ENCODE peak calls at places on chromosomes 6 and 20, in four cellular contexts. One of them, this sample, is unnamed.

GRCh38 chr20:44886276-44886671 is 769 bp downstream of the YWHAB start:
- DNase-seq in brain microvascular endothelial cell: no peak
- DNase-seq in WTC11: no peak
- DNase-seq in tibial nerve: no peak
- DNase-seq in this sample: no peak

GRCh38 chr6:141541766-141542324 is 590.9 kb upstream of the GJE1 start:
- DNase-seq in brain microvascular endothelial cell: no peak
- DNase-seq in WTC11: no peak
- DNase-seq in tibial nerve: no peak
- DNase-seq in this sample: no peak

GRCh38 chr6:139308936-139309603 is 17.3 kb upstream of the TXLNB start:
- DNase-seq in brain microvascular endothelial cell: peak; percentile 71
- DNase-seq in WTC11: no peak
- DNase-seq in tibial nerve: no peak
- DNase-seq in this sample: no peak

GRCh38 chr6:94074764-94075163 is 655.4 kb upstream of the EPHA7 start:
- DNase-seq in brain microvascular endothelial cell: no peak
- DNase-seq in WTC11: no peak
- DNase-seq in tibial nerve: no peak
- DNase-seq in this sample: no peak

GRCh38 chr6:137033828-137034227 is 10.9 kb downstream of the IL20RA start:
- DNase-seq in brain microvascular endothelial cell: no peak
- DNase-seq in WTC11: no peak
- DNase-seq in tibial nerve: no peak
- DNase-seq in this sample: no peak

GRCh38 chr6:11197846-11198245 is 34.6 kb downstream of the NEDD9 start:
- DNase-seq in brain microvascular endothelial cell: no peak
- DNase-seq in WTC11: no peak
- DNase-seq in tibial nerve: no peak
- DNase-seq in this sample: no peak

GRCh38 chr6:170122676-170123075 is 168.2 kb downstream of the DLL1 start:
- DNase-seq in brain microvascular endothelial cell: no peak
- DNase-seq in WTC11: no peak
- DNase-seq in tibial nerve: no peak
- DNase-seq in this sample: no peak

GRCh38 chr6:40506956-40507355 is 80.2 kb downstream of the LRFN2 start:
- DNase-seq in brain microvascular endothelial cell: no peak
- DNase-seq in WTC11: no peak
- DNase-seq in tibial nerve: no peak
- DNase-seq in this sample: no peak

GRCh38 chr6:96002912-96003311 is 12.9 kb upstream of the FUT9 start:
- DNase-seq in brain microvascular endothelial cell: no peak
- DNase-seq in WTC11: no peak
- DNase-seq in tibial nerve: no peak
- DNase-seq in this sample: no peak

GRCh38 chr20:62765021-62765420 is 31.3 kb upstream of the MRGBP start:
- DNase-seq in brain microvascular endothelial cell: no peak
- DNase-seq in WTC11: no peak
- DNase-seq in tibial nerve: no peak
- DNase-seq in this sample: no peak

GRCh38 chr6:73739097-73739496 is 43.1 kb downstream of the CD109 start:
- DNase-seq in brain microvascular endothelial cell: peak; percentile 28
- DNase-seq in WTC11: no peak
- DNase-seq in tibial nerve: no peak
- DNase-seq in this sample: peak; percentile 35

GRCh38 chr20:23127506-23128279 is 41.6 kb upstream of the CD93 start:
- DNase-seq in brain microvascular endothelial cell: no peak
- DNase-seq in WTC11: no peak
- DNase-seq in tibial nerve: no peak
- DNase-seq in this sample: no peak

GRCh38 chr20:47370214-47370613 is 13.7 kb upstream of the ZMYND8 start:
- DNase-seq in brain microvascular endothelial cell: no peak
- DNase-seq in WTC11: no peak
- DNase-seq in tibial nerve: no peak
- DNase-seq in this sample: no peak

GRCh38 chr6:117547688-117548621 is 54.4 kb downstream of the GOPC start:
- DNase-seq in brain microvascular endothelial cell: peak; percentile 35
- DNase-seq in WTC11: peak; percentile 79
- DNase-seq in tibial nerve: peak; percentile 21
- DNase-seq in this sample: no peak

GRCh38 chr20:62911701-62912280 is 14.5 kb downstream of the DIDO1 start:
- DNase-seq in brain microvascular endothelial cell: no peak
- DNase-seq in WTC11: no peak
- DNase-seq in tibial nerve: no peak
- DNase-seq in this sample: no peak

GRCh38 chr20:47346172-47346571 is 10.3 kb downstream of the ZMYND8 start:
- DNase-seq in brain microvascular endothelial cell: no peak
- DNase-seq in WTC11: no peak
- DNase-seq in tibial nerve: no peak
- DNase-seq in this sample: no peak

GRCh38 chr6:146905313-146905712 is 298.9 kb upstream of the STXBP5 start:
- DNase-seq in brain microvascular endothelial cell: peak; percentile 20
- DNase-seq in WTC11: no peak
- DNase-seq in tibial nerve: no peak
- DNase-seq in this sample: peak; percentile 52

GRCh38 chr20:45153147-45153546 is 21.6 kb upstream of the PI3 start:
- DNase-seq in brain microvascular endothelial cell: no peak
- DNase-seq in WTC11: no peak
- DNase-seq in tibial nerve: no peak
- DNase-seq in this sample: no peak

GRCh38 chr6:99905209-99906106 is 88.6 kb downstream of the MCHR2 start:
- DNase-seq in brain microvascular endothelial cell: peak; percentile 43
- DNase-seq in WTC11: no peak
- DNase-seq in tibial nerve: no peak
- DNase-seq in this sample: peak; percentile 40

GRCh38 chr20:61437280-61438206 is 185.5 kb downstream of the CDH4 start:
- DNase-seq in brain microvascular endothelial cell: peak; percentile 16
- DNase-seq in WTC11: no peak
- DNase-seq in tibial nerve: no peak
- DNase-seq in this sample: no peak

GRCh38 chr6:150214310-150214709 is 71.5 kb downstream of the PPP1R14C start:
- DNase-seq in brain microvascular endothelial cell: no peak
- DNase-seq in WTC11: no peak
- DNase-seq in tibial nerve: no peak
- DNase-seq in this sample: no peak

GRCh38 chr6:18390476-18390875 is 3.3 kb downstream of the RNF144B start:
- DNase-seq in brain microvascular endothelial cell: no peak
- DNase-seq in WTC11: no peak
- DNase-seq in tibial nerve: no peak
- DNase-seq in this sample: no peak

GRCh38 chr6:157885211-157885788 is 62.3 kb downstream of the SNX9 start:
- DNase-seq in brain microvascular endothelial cell: no peak
- DNase-seq in WTC11: no peak
- DNase-seq in tibial nerve: no peak
- DNase-seq in this sample: no peak

GRCh38 chr20:35490736-35491181 is 35.4 kb downstream of the CEP250 start:
- DNase-seq in brain microvascular endothelial cell: no peak
- DNase-seq in WTC11: no peak
- DNase-seq in tibial nerve: no peak
- DNase-seq in this sample: no peak

GRCh38 chr20:38139919-38140753 is 24.9 kb downstream of the TGM2 start:
- DNase-seq in brain microvascular endothelial cell: peak; percentile 56
- DNase-seq in WTC11: no peak
- DNase-seq in tibial nerve: no peak
- DNase-seq in this sample: no peak

DNA sequence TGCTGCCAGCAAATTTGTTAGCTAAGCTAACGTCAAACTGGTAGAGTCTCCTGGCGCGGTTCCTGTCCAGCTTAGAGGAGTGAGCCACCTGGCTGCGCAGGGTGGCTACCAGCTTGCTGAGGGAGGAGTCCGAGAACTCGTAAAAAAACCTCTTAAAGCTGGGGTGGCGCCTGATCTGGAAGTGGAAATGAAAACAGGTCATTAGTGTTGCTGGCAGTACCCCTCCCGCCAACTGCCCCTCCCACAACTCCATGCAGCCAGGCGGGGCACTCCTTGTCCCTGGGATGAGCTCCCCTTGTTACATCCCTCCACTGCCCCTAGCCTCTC is 17.3 kb downstream of the BNIP5 start:
- DNase-seq in brain microvascular endothelial cell: no peak
- DNase-seq in WTC11: no peak
- DNase-seq in tibial nerve: no peak
- DNase-seq in this sample: no peak
- TF ChIP-seq CTCF in brain microvascular endothelial cell: no peak
- TF ChIP-seq CTCF in WTC11: no peak
- TF ChIP-seq CTCF in tibial nerve: no peak
- TF ChIP-seq CTCF in this sample: no peak

GRCh38 chr6:24064106-24064505 is 61.9 kb upstream of the NRSN1 start:
- DNase-seq in brain microvascular endothelial cell: no peak
- DNase-seq in WTC11: peak; percentile 20
- DNase-seq in tibial nerve: no peak
- DNase-seq in this sample: no peak
- TF ChIP-seq CTCF in brain microvascular endothelial cell: no peak
- TF ChIP-seq CTCF in WTC11: peak; percentile 43
- TF ChIP-seq CTCF in tibial nerve: no peak
- TF ChIP-seq CTCF in this sample: peak; percentile 8

GRCh38 chr20:58634818-58635665 is 16.0 kb upstream of the STX16 start:
- DNase-seq in brain microvascular endothelial cell: no peak
- DNase-seq in WTC11: no peak
- DNase-seq in tibial nerve: no peak
- DNase-seq in this sample: no peak

GRCh38 chr20:58637466-58638198 is 13.5 kb upstream of the STX16 start:
- DNase-seq in brain microvascular endothelial cell: no peak
- DNase-seq in WTC11: no peak
- DNase-seq in tibial nerve: no peak
- DNase-seq in this sample: no peak

GRCh38 chr20:58638467-58639181 is 12.5 kb upstream of the STX16 start:
- DNase-seq in brain microvascular endothelial cell: no peak
- DNase-seq in WTC11: no peak
- DNase-seq in tibial nerve: no peak
- DNase-seq in this sample: no peak

GRCh38 chr20:58636396-58636982 is 14.6 kb upstream of the STX16 start:
- DNase-seq in brain microvascular endothelial cell: no peak
- DNase-seq in WTC11: no peak
- DNase-seq in tibial nerve: no peak
- DNase-seq in this sample: no peak

GRCh38 chr20:58636983-58637421 is 14.1 kb upstream of the STX16 start:
- DNase-seq in brain microvascular endothelial cell: no peak
- DNase-seq in WTC11: no peak
- DNase-seq in tibial nerve: no peak
- DNase-seq in this sample: no peak
- TF ChIP-seq CTCF in brain microvascular endothelial cell: peak; percentile 58
- TF ChIP-seq CTCF in WTC11: no peak
- TF ChIP-seq CTCF in tibial nerve: peak; percentile 9
- TF ChIP-seq CTCF in this sample: peak; percentile 19

GRCh38 chr20:25692499-25692898 is 4.2 kb downstream of the ZNF337 start:
- DNase-seq in brain microvascular endothelial cell: no peak
- DNase-seq in WTC11: no peak
- DNase-seq in tibial nerve: no peak
- DNase-seq in this sample: no peak

GRCh38 chr20:25695532-25696383 is 895 bp downstream of the ZNF337 start:
- DNase-seq in brain microvascular endothelial cell: no peak
- DNase-seq in WTC11: no peak
- DNase-seq in tibial nerve: no peak
- DNase-seq in this sample: no peak

GRCh38 chr20:25699914-25700313 is 3.3 kb upstream of the ZNF337 start:
- DNase-seq in brain microvascular endothelial cell: no peak
- DNase-seq in WTC11: no peak
- DNase-seq in tibial nerve: no peak
- DNase-seq in this sample: no peak

GRCh38 chr20:25697132-25697446 is 436 bp upstream of the ZNF337 start:
- DNase-seq in brain microvascular endothelial cell: no peak
- DNase-seq in WTC11: no peak
- DNase-seq in tibial nerve: no peak
- DNase-seq in this sample: no peak

GRCh38 chr20:25696384-25697131 is at the start of gene ZNF337:
- DNase-seq in brain microvascular endothelial cell: peak; percentile 95
- DNase-seq in WTC11: peak; percentile 96
- DNase-seq in tibial nerve: peak; percentile 81
- DNase-seq in this sample: peak; percentile 70
- TF ChIP-seq CTCF in brain microvascular endothelial cell: no peak
- TF ChIP-seq CTCF in WTC11: no peak
- TF ChIP-seq CTCF in tibial nerve: peak; percentile 9
- TF ChIP-seq CTCF in this sample: peak; percentile 22

DNA sequence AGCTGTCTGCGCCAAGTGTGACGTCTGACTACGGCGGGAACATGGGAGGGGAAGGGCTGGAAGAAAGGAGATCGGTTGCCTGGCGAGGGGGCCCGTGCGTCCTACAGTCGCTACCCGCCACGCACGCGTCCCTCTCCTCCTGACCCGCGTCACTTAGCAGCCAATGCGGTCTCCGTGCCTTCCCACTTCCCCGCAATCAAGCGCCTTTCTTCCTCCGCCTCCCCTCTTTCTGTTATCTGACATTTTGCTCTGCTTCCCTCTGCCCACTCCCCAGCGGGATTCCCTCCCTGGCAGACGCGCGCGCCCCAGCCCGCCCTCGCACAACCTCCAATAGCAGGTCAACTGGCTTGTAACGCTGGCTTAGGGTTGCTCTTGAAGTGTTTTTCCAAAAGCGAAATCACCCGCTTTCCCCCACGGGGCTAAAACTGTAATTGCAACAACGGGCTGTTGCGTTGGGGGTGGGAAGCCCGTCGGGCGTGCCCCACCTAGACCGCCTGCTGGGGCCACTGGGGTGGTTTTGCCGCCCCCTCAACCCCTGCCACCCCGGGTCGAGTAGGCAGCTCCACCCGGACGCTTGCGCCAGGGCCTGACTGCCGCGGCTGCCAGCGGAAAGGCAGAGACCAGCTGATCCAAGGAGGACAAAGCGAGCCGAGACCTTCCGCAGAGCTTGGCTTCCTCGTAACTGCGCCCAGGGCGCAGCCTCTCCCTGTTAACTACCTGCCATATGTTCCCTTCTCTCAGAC is 6.2 kb upstream of the SOX4 start:
- DNase-seq in brain microvascular endothelial cell: peak; percentile 49
- DNase-seq in WTC11: peak; percentile 63
- DNase-seq in tibial nerve: peak; percentile 17
- DNase-seq in this sample: no peak
- TF ChIP-seq CTCF in brain microvascular endothelial cell: peak; percentile 47
- TF ChIP-seq CTCF in WTC11: no peak
- TF ChIP-seq CTCF in tibial nerve: no peak
- TF ChIP-seq CTCF in this sample: peak; percentile 38

DNA sequence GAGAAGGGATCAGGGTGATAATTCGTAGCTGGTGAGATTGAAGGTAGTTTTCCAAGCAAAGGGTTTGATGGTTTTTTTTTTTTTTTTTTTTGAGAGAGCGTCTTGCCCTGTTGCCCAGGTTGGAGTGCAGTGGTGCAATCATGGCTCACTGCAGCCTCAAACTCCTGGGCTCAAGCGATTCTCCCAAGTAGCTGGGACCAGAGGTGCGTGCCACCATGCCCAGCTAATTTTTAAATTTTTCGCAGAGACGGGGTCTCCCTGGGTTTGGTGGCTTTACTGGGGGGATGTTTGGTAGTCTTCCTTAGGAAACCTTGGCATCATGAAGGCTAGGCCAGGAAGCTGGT is 76.8 kb upstream of the RNF24 start:
- DNase-seq in brain microvascular endothelial cell: no peak
- DNase-seq in WTC11: no peak
- DNase-seq in tibial nerve: no peak
- DNase-seq in this sample: no peak
- TF ChIP-seq CTCF in brain microvascular endothelial cell: no peak
- TF ChIP-seq CTCF in WTC11: peak; percentile 7
- TF ChIP-seq CTCF in tibial nerve: no peak
- TF ChIP-seq CTCF in this sample: no peak

This sample was measured in AG09309.